ENCODE peak calls at places on chromosomes 16 and 17, in six cellular contexts. M is CD8-positive, alpha-beta T cell; W is PC-3; I is GM12878; X is GM23248; D is IMR-90. Z is an unnamed sample. For H3K4me1 and H3K9me3, the result is how much of the 10 kb centered on the place peaks cover.

GRCh38 chr17:78224226-78225087 is 7.0 kb upstream of the TMEM235 start:
- DNase-seq in X (no peak), I (no peak), M (no peak), W (no peak), D (no peak), Z (no peak)

GRCh38 chr17:28189667-28190066 is 129.3 kb upstream of the TMEM97 start:
- DNase-seq in I (no peak), W (no peak), X (no peak), M (no peak), D (no peak), Z (no peak)

GRCh38 chr17:233473-233941 is 52.1 kb upstream of the DOC2B start:
- DNase-seq in I (no peak), X (no peak), D (no peak), M (no peak), W (no peak), Z (no peak)

GRCh38 chr17:76633628-76634328 is 9.8 kb downstream of the ST6GALNAC1 start:
- DNase-seq in X (no peak), D (no peak), W (no peak), M (no peak), I (no peak), Z (no peak)

GRCh38 chr17:63358111-63358839 is 87.8 kb downstream of the CYB561 start:
- DNase-seq in X (peak), I (no peak), D (peak), M (no peak), W (no peak), Z (no peak)

GRCh38 chr16:58494981-58495860 is 4.7 kb upstream of the NDRG4 start:
- DNase-seq in X (peak), M (no peak), W (peak), I (peak), D (peak), Z (peak)

GRCh38 chr16:17358846-17359245 is 111.9 kb downstream of the XYLT1 start:
- DNase-seq in W (no peak), M (no peak), I (no peak), X (peak), D (no peak), Z (no peak)

GRCh38 chr16:67395458-67396158 is 2.3 kb upstream of the TPPP3 start:
- DNase-seq in D (peak), M (no peak), I (no peak), X (peak), W (no peak), Z (no peak)

GRCh38 chr16:19677403-19677802 is 40.6 kb downstream of the KNOP1 start:
- DNase-seq in M (no peak), W (no peak), D (no peak), I (no peak), X (no peak), Z (no peak)

GRCh38 chr16:27369806-27370205 is 32.2 kb upstream of the IL21R start:
- DNase-seq in X (peak), W (peak), D (peak), M (no peak), I (no peak), Z (no peak)

GRCh38 chr16:74742051-74742481 is 32.6 kb downstream of the FA2H start:
- DNase-seq in X (no peak), W (no peak), D (peak), I (no peak), M (no peak), Z (no peak)

GRCh38 chr16:57637424-57637823 is 9.0 kb downstream of the ADGRG1 start:
- DNase-seq in X (no peak), I (no peak), D (no peak), M (no peak), W (no peak), Z (no peak)

DNA sequence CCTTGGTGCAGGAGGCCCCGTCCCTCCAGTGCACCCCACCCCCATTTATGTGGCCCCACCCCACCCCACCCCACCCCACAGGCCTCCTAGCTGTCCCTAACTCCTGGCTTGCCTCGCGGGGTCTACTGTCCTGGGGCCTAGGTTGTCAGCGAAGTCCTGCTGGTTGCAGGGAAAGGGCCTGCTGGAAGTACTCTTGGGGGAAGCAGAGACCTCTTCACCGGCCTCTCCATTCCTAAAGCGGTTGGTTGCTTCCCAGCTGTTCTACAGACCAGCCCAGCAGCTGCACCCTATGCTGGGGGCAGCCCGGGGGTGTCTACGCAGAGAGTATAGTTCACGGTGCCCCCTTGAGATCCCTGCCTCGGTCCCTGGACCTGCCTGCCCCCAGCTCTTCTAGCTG is 56.2 kb downstream of the BAIAP2 start:
- DNase-seq in W (no peak), I (no peak), D (no peak), M (no peak), X (no peak), Z (no peak)
- H3K4me1 ChIP-seq in W (under half), I (under half), D (under half), M (under half), X (under half), Z (under half)

DNA sequence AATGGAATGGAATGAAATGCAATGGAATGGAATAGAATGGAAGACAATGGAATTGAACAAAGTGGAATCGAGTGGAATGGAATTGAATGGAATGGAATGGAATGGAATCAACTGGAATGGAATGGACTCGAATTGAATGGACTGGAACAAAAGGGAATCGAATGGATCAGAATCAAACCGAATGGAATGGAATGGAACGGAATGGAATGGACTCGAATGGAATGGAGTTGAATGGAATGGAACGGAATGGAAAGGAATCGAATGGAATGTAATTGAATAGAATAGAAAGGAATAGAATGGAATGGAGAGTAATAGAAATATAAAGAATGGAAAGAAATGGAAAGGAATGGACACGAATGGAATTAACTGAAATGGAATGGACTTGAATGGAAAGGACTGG is 475.2 kb upstream of the WSB1 start:
- DNase-seq in X (no peak), W (no peak), D (peak), I (no peak), M (no peak), Z (no peak)
- H3K9me3 ChIP-seq in X (under half), W (under half), D (under half), I (under half), M (under half), Z (under half)

DNA sequence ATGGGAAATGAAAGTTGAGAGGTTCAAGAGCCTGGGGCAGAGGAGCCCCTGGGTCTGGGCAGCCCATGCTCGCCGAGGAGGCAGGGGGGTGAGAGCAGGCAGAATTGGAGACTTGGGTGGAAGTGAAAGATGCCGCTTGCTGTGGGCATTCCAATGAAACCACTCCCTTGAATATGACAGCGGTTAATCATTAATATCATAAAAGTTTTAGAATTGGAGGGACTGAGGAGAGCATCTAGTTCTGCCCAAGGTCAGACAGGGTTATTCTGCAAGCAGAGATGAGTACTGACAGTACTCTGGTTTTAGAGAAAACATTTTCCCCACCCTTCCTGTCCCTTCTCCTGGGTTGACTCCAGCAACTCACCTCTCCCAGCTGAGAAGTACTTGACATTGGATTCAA is 180.2 kb downstream of the MSI2 start:
- DNase-seq in D (no peak), M (no peak), X (no peak), I (no peak), W (no peak), Z (no peak)
- H3K4me1 ChIP-seq in D (under half), M (under half), X (under half), I (under half), W (under half), Z (under half)

DNA sequence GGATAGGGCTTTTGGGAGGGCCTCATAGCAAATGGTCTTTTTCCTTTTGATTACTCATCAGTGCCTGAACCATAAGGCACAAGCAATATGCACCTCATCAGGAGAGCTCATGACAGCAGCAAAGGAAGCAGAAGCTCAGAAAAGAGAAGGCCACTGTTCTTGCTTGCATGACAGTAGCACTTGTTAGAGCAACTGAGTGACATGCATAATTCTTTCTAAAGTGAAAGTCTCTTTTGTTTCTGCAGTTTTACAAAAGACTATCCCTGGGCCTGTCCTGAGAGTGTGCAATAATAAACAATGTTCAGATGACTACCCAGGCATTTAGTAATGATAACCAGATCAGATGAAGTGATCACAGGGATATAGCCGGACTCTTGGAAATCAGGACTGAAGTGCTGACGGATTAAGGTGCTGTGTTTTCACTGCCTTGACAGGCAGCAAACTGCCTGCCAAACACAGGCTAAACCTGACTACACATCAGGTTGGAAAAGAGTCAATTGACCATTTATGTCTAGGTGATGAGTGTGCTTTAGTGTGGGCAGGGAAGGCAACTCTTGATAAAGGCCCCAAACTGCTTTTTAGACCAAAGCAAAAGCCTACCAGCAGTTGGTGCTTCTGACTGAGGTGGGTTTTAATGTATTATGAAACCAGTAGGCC is 1860.3 kb downstream of the TP53TG3F start:
- DNase-seq in W (no peak), X (no peak), M (no peak), I (no peak), D (no peak), Z (no peak)
- H3K9me3 ChIP-seq in W (under half), X (under half), M (under half), I (under half), D (under half), Z (under half)

GRCh38 chr16:1431497-1432270 is 806 bp downstream of the PERCC1 start:
- DNase-seq in X (no peak), I (no peak), D (no peak), M (no peak), W (no peak), Z (no peak)

GRCh38 chr16:1433756-1434155 is 2.9 kb downstream of the PERCC1 start:
- DNase-seq in X (no peak), W (no peak), I (no peak), M (no peak), D (no peak), Z (no peak)

GRCh38 chr16:1432388-1433262 is 1.7 kb downstream of the PERCC1 start:
- DNase-seq in M (no peak), W (no peak), D (no peak), I (no peak), X (no peak), Z (no peak)

GRCh38 chr16:1434644-1435592 is 4.0 kb downstream of the PERCC1 start:
- DNase-seq in D (no peak), X (no peak), W (no peak), M (no peak), I (no peak), Z (no peak)

GRCh38 chr16:1433263-1433560 is 2.3 kb downstream of the PERCC1 start:
- DNase-seq in X (no peak), M (no peak), D (no peak), W (no peak), I (no peak), Z (no peak)
- H3K4me1 ChIP-seq in X (under half), M (under half), D (under half), W (under half), I (under half), Z (under half)

Z was measured in iPS DF 6.9.